ENCODE peak calls at places on chromosome 12, in nine cellular contexts. One of them, this sample, is unnamed.

GRCh38 chr12:65756956-65757511 is 67.2 kb upstream of the HMGA2 start:
- DNase-seq in effector memory CD4-positive, alpha-beta T cell: no peak
- DNase-seq in tibial artery: no peak
- DNase-seq in ovary: no peak
- DNase-seq in transverse colon: no peak
- DNase-seq in adrenal gland: no peak
- DNase-seq in CD4-positive, alpha-beta memory T cell: no peak
- DNase-seq in lower lobe of right lung: no peak
- DNase-seq in A549: no peak
- DNase-seq in this sample: no peak

GRCh38 chr12:71556881-71557280 is 106.8 kb downstream of the ZFC3H1 start:
- DNase-seq in adrenal gland: peak; percentile 15
- DNase-seq in CD4-positive, alpha-beta memory T cell: no peak
- DNase-seq in tibial artery: no peak
- DNase-seq in A549: peak; percentile 72
- DNase-seq in transverse colon: no peak
- DNase-seq in lower lobe of right lung: no peak
- DNase-seq in effector memory CD4-positive, alpha-beta T cell: no peak
- DNase-seq in ovary: no peak
- DNase-seq in this sample: no peak

GRCh38 chr12:17016116-17016864 is 410.3 kb upstream of the LMO3 start:
- DNase-seq in adrenal gland: no peak
- DNase-seq in ovary: no peak
- DNase-seq in tibial artery: no peak
- DNase-seq in A549: no peak
- DNase-seq in CD4-positive, alpha-beta memory T cell: no peak
- DNase-seq in transverse colon: no peak
- DNase-seq in effector memory CD4-positive, alpha-beta T cell: no peak
- DNase-seq in lower lobe of right lung: no peak
- DNase-seq in this sample: no peak

GRCh38 chr12:54428050-54429013 is 9.3 kb upstream of the ITGA5 start:
- DNase-seq in adrenal gland: no peak
- DNase-seq in tibial artery: peak; percentile 81
- DNase-seq in lower lobe of right lung: no peak
- DNase-seq in effector memory CD4-positive, alpha-beta T cell: no peak
- DNase-seq in A549: no peak
- DNase-seq in CD4-positive, alpha-beta memory T cell: no peak
- DNase-seq in transverse colon: peak; percentile 28
- DNase-seq in ovary: no peak
- DNase-seq in this sample: peak; percentile 50

GRCh38 chr12:57793920-57794319 is 11.3 kb downstream of the TSFM start:
- DNase-seq in A549: no peak
- DNase-seq in lower lobe of right lung: no peak
- DNase-seq in CD4-positive, alpha-beta memory T cell: no peak
- DNase-seq in adrenal gland: peak; percentile 63
- DNase-seq in tibial artery: no peak
- DNase-seq in effector memory CD4-positive, alpha-beta T cell: no peak
- DNase-seq in transverse colon: no peak
- DNase-seq in ovary: no peak
- DNase-seq in this sample: no peak

GRCh38 chr12:103505371-103506236 is 9.8 kb upstream of the C12orf42 start:
- DNase-seq in CD4-positive, alpha-beta memory T cell: no peak
- DNase-seq in transverse colon: no peak
- DNase-seq in lower lobe of right lung: no peak
- DNase-seq in adrenal gland: no peak
- DNase-seq in effector memory CD4-positive, alpha-beta T cell: no peak
- DNase-seq in ovary: no peak
- DNase-seq in A549: no peak
- DNase-seq in tibial artery: no peak
- DNase-seq in this sample: no peak

GRCh38 chr12:84874125-84874824 is 38.3 kb downstream of the SLC6A15 start:
- DNase-seq in tibial artery: no peak
- DNase-seq in transverse colon: no peak
- DNase-seq in CD4-positive, alpha-beta memory T cell: peak; percentile 26
- DNase-seq in adrenal gland: no peak
- DNase-seq in ovary: no peak
- DNase-seq in lower lobe of right lung: no peak
- DNase-seq in effector memory CD4-positive, alpha-beta T cell: no peak
- DNase-seq in A549: peak; percentile 62
- DNase-seq in this sample: no peak

GRCh38 chr12:110348431-110349059 is 55.0 kb downstream of the ANAPC7 start:
- DNase-seq in transverse colon: no peak
- DNase-seq in ovary: no peak
- DNase-seq in tibial artery: no peak
- DNase-seq in adrenal gland: no peak
- DNase-seq in A549: no peak
- DNase-seq in effector memory CD4-positive, alpha-beta T cell: no peak
- DNase-seq in lower lobe of right lung: no peak
- DNase-seq in CD4-positive, alpha-beta memory T cell: no peak
- DNase-seq in this sample: no peak

GRCh38 chr12:76183459-76184186 is 99.1 kb upstream of the NAP1L1 start:
- DNase-seq in CD4-positive, alpha-beta memory T cell: no peak
- DNase-seq in effector memory CD4-positive, alpha-beta T cell: no peak
- DNase-seq in transverse colon: no peak
- DNase-seq in ovary: no peak
- DNase-seq in A549: peak; percentile 80
- DNase-seq in tibial artery: no peak
- DNase-seq in adrenal gland: peak; percentile 84
- DNase-seq in lower lobe of right lung: no peak
- DNase-seq in this sample: no peak

GRCh38 chr12:43836455-43836989 is 641 bp downstream of the TMEM117 start:
- DNase-seq in effector memory CD4-positive, alpha-beta T cell: no peak
- DNase-seq in ovary: no peak
- DNase-seq in lower lobe of right lung: no peak
- DNase-seq in A549: peak; percentile 36
- DNase-seq in adrenal gland: peak; percentile 23
- DNase-seq in CD4-positive, alpha-beta memory T cell: no peak
- DNase-seq in tibial artery: no peak
- DNase-seq in transverse colon: no peak
- DNase-seq in this sample: no peak

GRCh38 chr12:49748306-49748705 is 6.9 kb downstream of the TMBIM6 start:
- DNase-seq in A549: no peak
- DNase-seq in ovary: no peak
- DNase-seq in effector memory CD4-positive, alpha-beta T cell: no peak
- DNase-seq in adrenal gland: no peak
- DNase-seq in lower lobe of right lung: no peak
- DNase-seq in tibial artery: no peak
- DNase-seq in CD4-positive, alpha-beta memory T cell: no peak
- DNase-seq in transverse colon: no peak
- DNase-seq in this sample: no peak
- H3K4me1 ChIP-seq in A549: peaks cover 32% of the 10 kb centered on the region
- H3K4me1 ChIP-seq in ovary: peaks cover 16% of the 10 kb centered on the region
- H3K4me1 ChIP-seq in effector memory CD4-positive, alpha-beta T cell: peaks cover 61% of the 10 kb centered on the region
- H3K4me1 ChIP-seq in adrenal gland: peaks cover 92% of the 10 kb centered on the region
- H3K4me1 ChIP-seq in lower lobe of right lung: peaks cover 98% of the 10 kb centered on the region
- H3K4me1 ChIP-seq in tibial artery: peaks cover 57% of the 10 kb centered on the region
- H3K4me1 ChIP-seq in CD4-positive, alpha-beta memory T cell: peaks cover 94% of the 10 kb centered on the region
- H3K4me1 ChIP-seq in transverse colon: peaks cover 62% of the 10 kb centered on the region
- H3K4me1 ChIP-seq in this sample: peaks cover 11% of the 10 kb centered on the region

GRCh38 chr12:9928607-9929006 is 3.6 kb downstream of the CLEC2A start:
- DNase-seq in CD4-positive, alpha-beta memory T cell: no peak
- DNase-seq in effector memory CD4-positive, alpha-beta T cell: no peak
- DNase-seq in adrenal gland: no peak
- DNase-seq in ovary: no peak
- DNase-seq in transverse colon: no peak
- DNase-seq in lower lobe of right lung: no peak
- DNase-seq in tibial artery: no peak
- DNase-seq in A549: no peak
- DNase-seq in this sample: no peak

GRCh38 chr12:9926876-9927275 is 5.3 kb downstream of the CLEC2A start:
- DNase-seq in ovary: no peak
- DNase-seq in transverse colon: no peak
- DNase-seq in effector memory CD4-positive, alpha-beta T cell: no peak
- DNase-seq in A549: no peak
- DNase-seq in adrenal gland: no peak
- DNase-seq in tibial artery: no peak
- DNase-seq in CD4-positive, alpha-beta memory T cell: no peak
- DNase-seq in lower lobe of right lung: no peak
- DNase-seq in this sample: no peak

GRCh38 chr12:9922429-9922828 is 9.7 kb downstream of the CLEC2A start:
- DNase-seq in lower lobe of right lung: no peak
- DNase-seq in ovary: no peak
- DNase-seq in effector memory CD4-positive, alpha-beta T cell: no peak
- DNase-seq in A549: no peak
- DNase-seq in transverse colon: no peak
- DNase-seq in CD4-positive, alpha-beta memory T cell: no peak
- DNase-seq in adrenal gland: no peak
- DNase-seq in tibial artery: no peak
- DNase-seq in this sample: no peak

GRCh38 chr12:9931245-9931644 is 925 bp downstream of the CLEC2A start:
- DNase-seq in lower lobe of right lung: no peak
- DNase-seq in A549: no peak
- DNase-seq in adrenal gland: no peak
- DNase-seq in effector memory CD4-positive, alpha-beta T cell: no peak
- DNase-seq in ovary: no peak
- DNase-seq in transverse colon: no peak
- DNase-seq in tibial artery: no peak
- DNase-seq in CD4-positive, alpha-beta memory T cell: no peak
- DNase-seq in this sample: no peak

DNA sequence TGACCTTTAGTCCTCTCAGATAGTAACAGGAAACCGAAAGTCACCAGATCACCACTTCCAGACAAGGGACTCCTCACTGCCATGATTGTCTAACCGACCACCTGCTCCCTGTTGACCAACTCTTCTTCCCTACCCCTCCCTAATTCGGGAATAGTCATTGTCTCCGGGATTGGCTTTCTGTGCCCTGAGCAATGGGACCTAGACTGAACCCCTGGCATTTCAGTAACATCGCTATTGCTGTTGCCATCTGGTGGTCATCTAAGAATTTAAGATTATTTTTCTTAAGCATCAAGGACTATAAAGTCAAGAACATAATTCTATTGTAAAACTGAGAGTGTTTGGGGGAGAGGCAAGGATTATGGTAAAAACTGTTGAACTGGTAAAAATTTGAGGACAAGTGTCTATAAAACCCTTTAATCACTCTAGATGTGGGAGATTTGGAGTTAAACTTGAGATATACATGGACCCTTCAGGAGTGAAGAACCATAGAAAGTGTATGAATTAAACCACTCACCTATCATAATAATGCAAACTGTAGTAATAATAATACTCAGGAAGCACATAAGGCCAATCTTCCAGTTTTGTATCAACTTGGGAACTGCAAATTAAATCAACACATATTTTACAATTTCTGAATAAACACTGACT is 6.3 kb downstream of the CLEC2A start:
- DNase-seq in adrenal gland: peak; percentile 16
- DNase-seq in ovary: no peak
- DNase-seq in CD4-positive, alpha-beta memory T cell: peak; percentile 47
- DNase-seq in effector memory CD4-positive, alpha-beta T cell: no peak
- DNase-seq in A549: peak; percentile 50
- DNase-seq in tibial artery: no peak
- DNase-seq in transverse colon: no peak
- DNase-seq in lower lobe of right lung: no peak
- DNase-seq in this sample: no peak
- H3K4me3 ChIP-seq in adrenal gland: no peak overlapping the region
- H3K4me3 ChIP-seq in ovary: no peak overlapping the region
- H3K4me3 ChIP-seq in CD4-positive, alpha-beta memory T cell: no peak overlapping the region
- H3K4me3 ChIP-seq in effector memory CD4-positive, alpha-beta T cell: no peak overlapping the region
- H3K4me3 ChIP-seq in A549: no peak overlapping the region
- H3K4me3 ChIP-seq in tibial artery: no peak overlapping the region
- H3K4me3 ChIP-seq in transverse colon: no peak overlapping the region
- H3K4me3 ChIP-seq in lower lobe of right lung: peak overlapping the region; percentile 34
- H3K4me3 ChIP-seq in this sample: peak overlapping the region; percentile 22

DNA sequence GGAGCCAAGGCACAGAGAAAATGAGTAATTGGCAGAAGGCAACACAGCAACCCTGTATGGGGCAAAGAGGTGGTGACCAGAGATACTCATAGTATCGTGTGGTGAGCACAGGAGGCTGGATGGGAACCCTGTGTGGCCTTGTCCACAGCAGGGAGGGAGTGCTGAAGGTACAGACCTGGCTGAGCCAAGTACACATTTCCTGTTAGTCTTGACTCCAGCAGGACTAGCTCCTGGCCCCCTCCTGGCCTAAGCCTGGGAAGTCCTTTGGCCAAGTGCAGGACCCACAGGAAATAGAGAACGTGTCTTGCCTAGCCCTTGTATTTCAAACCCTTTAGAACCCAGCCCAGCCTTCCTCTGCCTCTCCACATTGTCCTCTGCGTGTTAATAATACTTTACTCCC is 289.8 kb upstream of the PWP1 start:
- DNase-seq in transverse colon: no peak
- DNase-seq in A549: peak; percentile 55
- DNase-seq in CD4-positive, alpha-beta memory T cell: no peak
- DNase-seq in lower lobe of right lung: no peak
- DNase-seq in ovary: no peak
- DNase-seq in effector memory CD4-positive, alpha-beta T cell: no peak
- DNase-seq in adrenal gland: no peak
- DNase-seq in tibial artery: no peak
- DNase-seq in this sample: no peak
- H3K4me1 ChIP-seq in transverse colon: no peaks in the 10 kb centered on the region
- H3K4me1 ChIP-seq in A549: peaks cover 72% of the 10 kb centered on the region
- H3K4me1 ChIP-seq in CD4-positive, alpha-beta memory T cell: peaks cover 31% of the 10 kb centered on the region
- H3K4me1 ChIP-seq in lower lobe of right lung: no peaks in the 10 kb centered on the region
- H3K4me1 ChIP-seq in ovary: no peaks in the 10 kb centered on the region
- H3K4me1 ChIP-seq in effector memory CD4-positive, alpha-beta T cell: peaks cover 13% of the 10 kb centered on the region
- H3K4me1 ChIP-seq in adrenal gland: no peaks in the 10 kb centered on the region
- H3K4me1 ChIP-seq in tibial artery: no peaks in the 10 kb centered on the region
- H3K4me1 ChIP-seq in this sample: no peaks in the 10 kb centered on the region

GRCh38 chr12:9736931-9737705 is 4.2 kb upstream of the CLECL1 start:
- DNase-seq in ovary: no peak
- DNase-seq in effector memory CD4-positive, alpha-beta T cell: no peak
- DNase-seq in lower lobe of right lung: no peak
- DNase-seq in transverse colon: no peak
- DNase-seq in CD4-positive, alpha-beta memory T cell: no peak
- DNase-seq in tibial artery: no peak
- DNase-seq in A549: no peak
- DNase-seq in adrenal gland: no peak
- DNase-seq in this sample: no peak

GRCh38 chr12:9735601-9736000 is 2.7 kb upstream of the CLECL1 start:
- DNase-seq in effector memory CD4-positive, alpha-beta T cell: no peak
- DNase-seq in CD4-positive, alpha-beta memory T cell: no peak
- DNase-seq in adrenal gland: no peak
- DNase-seq in ovary: no peak
- DNase-seq in A549: no peak
- DNase-seq in tibial artery: no peak
- DNase-seq in lower lobe of right lung: no peak
- DNase-seq in transverse colon: no peak
- DNase-seq in this sample: no peak

GRCh38 chr12:9741726-9742125 is 8.8 kb upstream of the CLECL1 start:
- DNase-seq in tibial artery: no peak
- DNase-seq in ovary: no peak
- DNase-seq in lower lobe of right lung: no peak
- DNase-seq in CD4-positive, alpha-beta memory T cell: peak; percentile 91
- DNase-seq in adrenal gland: no peak
- DNase-seq in effector memory CD4-positive, alpha-beta T cell: peak; percentile 74
- DNase-seq in transverse colon: peak; percentile 67
- DNase-seq in A549: no peak
- DNase-seq in this sample: no peak

GRCh38 chr12:9742665-9743064 is 9.8 kb upstream of the CLECL1 start:
- DNase-seq in tibial artery: no peak
- DNase-seq in ovary: no peak
- DNase-seq in effector memory CD4-positive, alpha-beta T cell: peak; percentile 34
- DNase-seq in lower lobe of right lung: no peak
- DNase-seq in CD4-positive, alpha-beta memory T cell: peak; percentile 70
- DNase-seq in A549: no peak
- DNase-seq in adrenal gland: no peak
- DNase-seq in transverse colon: peak; percentile 33
- DNase-seq in this sample: no peak

GRCh38 chr12:9740109-9740750 is 7.3 kb upstream of the CLECL1 start:
- DNase-seq in A549: no peak
- DNase-seq in ovary: no peak
- DNase-seq in effector memory CD4-positive, alpha-beta T cell: no peak
- DNase-seq in lower lobe of right lung: no peak
- DNase-seq in CD4-positive, alpha-beta memory T cell: peak; percentile 46
- DNase-seq in adrenal gland: no peak
- DNase-seq in transverse colon: peak; percentile 24
- DNase-seq in tibial artery: no peak
- DNase-seq in this sample: no peak
- H3K4me3 ChIP-seq in A549: no peak overlapping the region
- H3K4me3 ChIP-seq in ovary: peak overlapping the region; percentile 37
- H3K4me3 ChIP-seq in effector memory CD4-positive, alpha-beta T cell: no peak overlapping the region
- H3K4me3 ChIP-seq in lower lobe of right lung: peak overlapping the region; percentile 30
- H3K4me3 ChIP-seq in CD4-positive, alpha-beta memory T cell: no peak overlapping the region
- H3K4me3 ChIP-seq in adrenal gland: no peak overlapping the region
- H3K4me3 ChIP-seq in transverse colon: no peak overlapping the region
- H3K4me3 ChIP-seq in tibial artery: no peak overlapping the region
- H3K4me3 ChIP-seq in this sample: peak overlapping the region; percentile 40

This sample was measured in right cardiac atrium.